ENCODE peak calls at places on chromosomes 16 and 17, in four cellular contexts. P, I, E and H are unnamed samples.
A peak's percentile ranks its signal among the peaks of the same experiment; 100 is the strongest.

GRCh38 chr17:76735006-76735405 is 2.1 kb downstream of the SRSF2 start:
- DNase-seq in P (no peak), I (no peak), E (no peak), H (no peak)

GRCh38 chr16:19842758-19843157 is 41.9 kb downstream of the GPRC5B start:
- DNase-seq in P (no peak), I (no peak), E (no peak), H (no peak)

GRCh38 chr17:67365762-67366192 is 600 bp downstream of the PSMD12 start:
- DNase-seq in P (no peak), I (no peak), E (no peak), H (no peak)

GRCh38 chr17:40910441-40910841 is 25.4 kb upstream of the KRT20 start:
- DNase-seq in P (no peak), I (no peak), E (no peak), H (no peak)

GRCh38 chr16:81641403-81642106 is 137.5 kb upstream of the PLCG2 start:
- DNase-seq in P (no peak), I (no peak), E (no peak), H (no peak)

GRCh38 chr17:76568771-76569170 is 16.9 kb downstream of the ST6GALNAC2 start:
- DNase-seq in P (no peak), I (no peak), E (no peak), H (no peak)

GRCh38 chr17:42288985-42289862 is 926 bp downstream of the STAT5A start:
- DNase-seq in P (peak; percentile 86), I (peak; percentile 53), E (no peak), H (peak; percentile 40)

GRCh38 chr16:1152651-1153259 is at the start of gene CACNA1H:
- DNase-seq in P (peak; percentile 89), I (peak; percentile 71), E (no peak), H (peak; percentile 47)

GRCh38 chr16:72050769-72051464 is 3.4 kb upstream of the HP start:
- DNase-seq in P (no peak), I (no peak), E (no peak), H (no peak)

GRCh38 chr17:37225458-37225857 is 150.3 kb upstream of the C17orf78 start:
- DNase-seq in P (no peak), I (no peak), E (no peak), H (no peak)

GRCh38 chr17:74305865-74306654 is 20.0 kb upstream of the KIF19 start:
- DNase-seq in P (no peak), I (no peak), E (no peak), H (no peak)

GRCh38 chr17:39755550-39756375 is 18.0 kb downstream of the GRB7 start:
- DNase-seq in P (no peak), I (peak; percentile 61), E (no peak), H (peak; percentile 38)

GRCh38 chr17:49513616-49514373 is 18.7 kb downstream of the NGFR start:
- DNase-seq in P (peak; percentile 75), I (no peak), E (no peak), H (no peak)

GRCh38 chr17:10622610-10623485 is 34.3 kb downstream of the MYH3 start:
- DNase-seq in P (no peak), I (no peak), E (no peak), H (no peak)

GRCh38 chr16:10895053-10895946 is 18.3 kb downstream of the CIITA start:
- DNase-seq in P (no peak), I (peak; percentile 34), E (no peak), H (no peak)

GRCh38 chr16:87121816-87122215 is 195.4 kb downstream of the C16orf95 start:
- DNase-seq in P (no peak), I (no peak), E (no peak), H (no peak)

GRCh38 chr16:70664325-70665112 is 18.2 kb downstream of the IL34 start:
- DNase-seq in P (no peak), I (no peak), E (no peak), H (no peak)

GRCh38 chr16:8892101-8892575 is 10.0 kb downstream of the LITAFD start:
- DNase-seq in P (peak; percentile 68), I (no peak), E (no peak), H (no peak)

GRCh38 chr16:60811051-60811608 is 1225.1 kb downstream of the CDH8 start:
- DNase-seq in P (no peak), I (no peak), E (no peak), H (no peak)
- H3K9me3 ChIP-seq in P (no peaks in the 10 kb centered on the region), I (no peaks in the 10 kb centered on the region), E (no peaks in the 10 kb centered on the region), H (no peaks in the 10 kb centered on the region)

DNA sequence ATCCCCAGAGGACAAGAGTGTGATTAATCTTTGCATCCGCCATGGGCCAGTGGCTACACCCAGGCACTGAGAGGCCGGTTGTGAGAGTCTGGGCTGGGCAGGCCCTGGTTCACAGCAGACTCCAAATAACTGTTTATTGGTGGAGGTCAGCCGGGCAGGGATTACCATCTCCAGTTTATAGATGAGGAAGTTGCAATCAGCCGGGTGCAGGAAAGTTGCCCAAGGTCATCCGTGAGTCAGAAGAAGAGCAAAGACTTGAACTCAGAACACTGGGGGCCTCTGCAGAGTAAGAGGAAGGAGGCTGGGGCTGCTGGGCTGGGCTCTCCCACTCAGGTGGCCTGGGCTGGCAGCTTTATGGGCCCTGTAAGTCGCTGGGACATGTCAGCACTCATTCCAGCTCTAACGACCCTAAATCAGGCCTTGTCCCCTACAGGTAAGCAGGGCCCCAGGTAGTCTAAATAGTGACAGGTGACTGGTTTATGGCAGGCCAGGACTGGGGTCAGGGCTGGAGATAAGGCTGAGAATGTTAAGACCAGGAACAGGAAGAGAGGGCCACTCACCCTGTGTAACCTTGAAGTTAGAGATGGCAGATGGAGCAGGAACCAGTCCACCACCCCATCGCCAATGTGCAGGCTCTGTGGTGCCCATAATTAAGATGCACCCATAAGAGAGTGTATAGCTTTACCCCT is 2.1 kb upstream of the CA4 start:
- DNase-seq in P (no peak), I (no peak), E (no peak), H (no peak)
- H3K9me3 ChIP-seq in P (no peaks in the 10 kb centered on the region), I (no peaks in the 10 kb centered on the region), E (no peaks in the 10 kb centered on the region), H (no peaks in the 10 kb centered on the region)

GRCh38 chr16:35181422-35182030 is 1722.1 kb downstream of the TP53TG3F start:
- DNase-seq in P (no peak), I (no peak), E (peak; percentile 39), H (no peak)

GRCh38 chr16:35174006-35174405 is 1714.6 kb downstream of the TP53TG3F start:
- DNase-seq in P (no peak), I (no peak), E (peak; percentile 78), H (no peak)

GRCh38 chr16:35173295-35173694 is 1713.9 kb downstream of the TP53TG3F start:
- DNase-seq in P (peak; percentile 78), I (no peak), E (peak; percentile 78), H (no peak)

GRCh38 chr16:35180970-35181369 is 1721.6 kb downstream of the TP53TG3F start:
- DNase-seq in P (no peak), I (no peak), E (peak; percentile 75), H (no peak)

DNA sequence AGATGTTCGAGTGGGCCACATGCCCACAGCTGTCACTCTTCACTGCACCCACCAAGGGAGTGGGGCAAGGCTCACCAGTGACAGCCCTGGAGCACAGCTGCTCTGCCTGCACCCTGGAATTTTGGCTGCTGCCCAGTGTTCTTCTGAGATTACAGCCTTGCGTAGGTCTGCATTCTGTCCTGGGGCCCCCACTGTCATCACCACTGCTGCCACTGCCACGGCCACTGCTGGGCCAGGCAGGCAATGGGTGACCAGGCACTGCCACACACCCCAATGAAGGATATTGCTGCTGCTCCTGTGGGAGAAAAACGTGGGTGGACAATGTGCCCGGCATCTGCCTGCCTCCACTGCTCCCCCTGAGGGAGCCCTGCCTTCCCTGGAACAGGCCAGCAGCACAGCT is 1717.0 kb downstream of the TP53TG3F start:
- DNase-seq in P (peak; percentile 34), I (no peak), E (peak; percentile 91), H (no peak)
- H3K9me3 ChIP-seq in P (peaks cover 11% of the 10 kb centered on the region), I (no peaks in the 10 kb centered on the region), E (no peaks in the 10 kb centered on the region), H (no peaks in the 10 kb centered on the region)

DNA sequence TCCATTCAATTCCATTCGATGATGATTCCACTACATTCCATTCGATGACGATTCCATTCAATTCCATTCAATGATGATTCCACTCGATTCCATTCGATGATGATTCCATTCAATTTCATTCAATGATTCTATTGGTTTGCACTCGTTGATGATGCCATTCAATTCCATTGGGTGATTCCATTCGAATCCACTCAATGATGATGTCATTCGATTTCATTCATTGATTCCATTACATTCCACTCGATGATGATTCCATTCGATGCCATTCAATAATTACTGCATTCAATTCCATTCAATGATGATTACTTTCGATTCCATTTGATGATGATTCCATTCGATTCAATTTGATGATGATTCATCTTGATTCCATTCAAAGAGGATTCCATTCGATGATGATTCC is 1299.4 kb downstream of the TP53TG3F start:
- DNase-seq in P (no peak), I (no peak), E (no peak), H (no peak)
- H3K9me3 ChIP-seq in P (peaks cover 67% of the 10 kb centered on the region), I (no peaks in the 10 kb centered on the region), E (peaks cover 73% of the 10 kb centered on the region), H (peaks cover 11% of the 10 kb centered on the region)

GRCh38 chr17:920190-920589 is 59.4 kb downstream of the NXN start:
- DNase-seq in P (no peak), I (no peak), E (no peak), H (no peak)
- H3K9me3 ChIP-seq in P (no peaks in the 10 kb centered on the region), I (no peaks in the 10 kb centered on the region), E (no peaks in the 10 kb centered on the region), H (no peaks in the 10 kb centered on the region)

GRCh38 chr17:12857592-12857991 is 68.3 kb downstream of the ARHGAP44 start:
- DNase-seq in P (no peak), I (no peak), E (no peak), H (no peak)
- H3K9me3 ChIP-seq in P (peaks cover 3% of the 10 kb centered on the region), I (no peaks in the 10 kb centered on the region), E (peaks cover 6% of the 10 kb centered on the region), H (no peaks in the 10 kb centered on the region)

GRCh38 chr16:3306078-3306477 is 781 bp downstream of the ZNF75A start:
- DNase-seq in P (no peak), I (no peak), E (no peak), H (no peak)

GRCh38 chr16:3305109-3306068 is at the start of the genes TIGD7 and ZNF75A:
- DNase-seq in P (peak; percentile 94), I (peak; percentile 83), E (peak; percentile 95), H (peak; percentile 68)

GRCh38 chr16:3304370-3304769 is 860 bp downstream of the TIGD7 start:
- DNase-seq in P (no peak), I (no peak), E (no peak), H (no peak)
- H3K9me3 ChIP-seq in P (peaks cover 79% of the 10 kb centered on the region), I (peaks cover 26% of the 10 kb centered on the region), E (peaks cover 70% of the 10 kb centered on the region), H (peaks cover 16% of the 10 kb centered on the region)